ENCODE peak calls at places on chromosomes 7 and 10, in four cellular contexts. C, X, U and O are unnamed samples.

GRCh38 chr10:110007701-110008517 is at the start of gene ADD3:
- ATAC-seq in C (peak), U (peak), X (peak), O (peak)

GRCh38 chr7:47301078-47301477 is 280.8 kb downstream of the TNS3 start:
- ATAC-seq in C (no peak), X (no peak), U (no peak), O (no peak)

GRCh38 chr7:8154290-8154689 is 107.7 kb downstream of the ICA1 start:
- ATAC-seq in U (no peak), C (no peak), X (no peak), O (no peak)

GRCh38 chr7:30936650-30937245 is 25.1 kb downstream of the AQP1 start:
- ATAC-seq in U (no peak), X (no peak), C (no peak), O (no peak)

GRCh38 chr10:6023661-6024333 is 38.4 kb downstream of the IL2RA start:
- ATAC-seq in U (no peak), X (no peak), C (no peak), O (no peak)

GRCh38 chr10:113059001-113059780 is 109.1 kb downstream of the TCF7L2 start:
- ATAC-seq in X (no peak), U (no peak), C (no peak), O (no peak)

GRCh38 chr10:7239312-7239985 is 171.4 kb downstream of the SFMBT2 start:
- ATAC-seq in X (no peak), C (peak), U (peak), O (peak)

GRCh38 chr7:87231715-87232114 is 12.2 kb upstream of the TMEM243 start:
- ATAC-seq in X (no peak), C (no peak), U (no peak), O (no peak)

GRCh38 chr10:69336952-69337311 is 58.6 kb downstream of the HK1 start:
- ATAC-seq in C (no peak), X (no peak), U (no peak), O (no peak)

GRCh38 chr10:132904814-132905649 is 37.3 kb downstream of the CFAP46 start:
- ATAC-seq in U (no peak), C (peak), X (no peak), O (no peak)

GRCh38 chr10:112539340-112539739 is 92.3 kb downstream of the VTI1A start:
- ATAC-seq in C (no peak), U (no peak), X (no peak), O (no peak)

GRCh38 chr7:99505324-99505662 is 831 bp downstream of the ZKSCAN5 start:
- ATAC-seq in U (no peak), C (no peak), X (peak), O (peak)

GRCh38 chr7:140390034-140390433 is 8.3 kb downstream of the SLC37A3 start:
- ATAC-seq in U (peak), X (peak), C (no peak), O (peak)

GRCh38 chr10:48634198-48634983 is 29.5 kb upstream of the ARHGAP22 start:
- ATAC-seq in X (no peak), U (peak), C (peak), O (peak)

GRCh38 chr10:122083478-122084025 is 94.6 kb downstream of the TACC2 start:
- ATAC-seq in X (no peak), U (no peak), C (no peak), O (no peak)